ENCODE peak calls at places on chromosomes 13 and 19, in eight cellular contexts. D is tibial nerve, E is heart right ventricle, S is tibial artery, B is transverse colon, Q is psoas muscle, J is mammary epithelial cell, L is pancreas. F is an unnamed sample. For H3K36me3, the result is how much of the 10 kb centered on the place peaks cover.

GRCh38 chr13:51767100-51767499 is 36.9 kb downstream of the DHRS12 start:
- DNase-seq in J (no peak), Q (no peak), S (no peak), D (no peak), L (no peak), B (no peak), E (no peak), F (no peak)

GRCh38 chr19:4606921-4607678 is 32.2 kb upstream of the TNFAIP8L1 start:
- DNase-seq in J (no peak), E (peak), L (peak), Q (peak), S (no peak), B (no peak), D (no peak), F (no peak)

GRCh38 chr19:48473161-48473966 is 4.2 kb downstream of the CYTH2 start:
- DNase-seq in B (no peak), J (peak), D (no peak), L (peak), Q (no peak), E (no peak), S (no peak), F (no peak)

GRCh38 chr19:5057860-5058259 is 88.9 kb downstream of the KDM4B start:
- DNase-seq in B (no peak), D (no peak), Q (no peak), J (peak), L (no peak), E (no peak), S (no peak), F (no peak)

GRCh38 chr13:23007430-23007829 is 173.3 kb upstream of the SGCG start:
- DNase-seq in J (no peak), S (no peak), Q (no peak), E (no peak), B (no peak), L (no peak), D (peak), F (no peak)

GRCh38 chr13:97211986-97212385 is 10.1 kb upstream of the MBNL2 start:
- DNase-seq in D (no peak), E (no peak), B (no peak), J (no peak), Q (no peak), S (no peak), L (no peak), F (no peak)

GRCh38 chr13:41700790-41701310 is 243.5 kb downstream of the RGCC start:
- DNase-seq in J (peak), S (no peak), Q (no peak), B (no peak), D (no peak), L (no peak), E (no peak), F (no peak)

GRCh38 chr19:35088514-35088913 is 27.1 kb upstream of the FXYD3 start:
- DNase-seq in E (no peak), S (no peak), B (no peak), D (no peak), Q (no peak), L (no peak), J (peak), F (no peak)

GRCh38 chr19:10977773-10978155 is 16.9 kb downstream of the SMARCA4 start:
- DNase-seq in D (no peak), S (no peak), B (no peak), E (no peak), J (no peak), L (no peak), Q (no peak), F (no peak)

GRCh38 chr13:99740261-99740979 is 231.1 kb downstream of the ZIC5 start:
- DNase-seq in S (no peak), L (no peak), B (no peak), Q (no peak), E (no peak), D (no peak), J (no peak), F (no peak)

GRCh38 chr13:79995334-79995733 is 345.6 kb downstream of the SPRY2 start:
- DNase-seq in S (no peak), Q (no peak), L (no peak), D (no peak), B (no peak), J (peak), E (no peak), F (no peak)

GRCh38 chr13:63481334-63481733 is 2065.7 kb upstream of the PCDH20 start:
- DNase-seq in J (no peak), B (no peak), S (no peak), Q (no peak), L (no peak), E (no peak), D (no peak), F (no peak)

GRCh38 chr19:13214036-13214730 is 64.0 kb downstream of the IER2 start:
- DNase-seq in E (no peak), S (no peak), J (no peak), B (no peak), Q (no peak), D (no peak), L (no peak), F (no peak)

GRCh38 chr19:15252398-15253018 is 20.3 kb upstream of the EPHX3 start:
- DNase-seq in Q (no peak), B (no peak), L (no peak), E (no peak), J (no peak), D (no peak), S (peak), F (no peak)

GRCh38 chr19:15253513-15253912 is 21.3 kb upstream of the EPHX3 start:
- DNase-seq in S (peak), J (no peak), Q (no peak), B (no peak), E (peak), D (no peak), L (no peak), F (no peak)

GRCh38 chr19:15253076-15253475 is 20.8 kb upstream of the EPHX3 start:
- DNase-seq in L (no peak), D (no peak), E (no peak), J (no peak), Q (no peak), S (no peak), B (no peak), F (no peak)

GRCh38 chr19:15255359-15255990 is 23.2 kb upstream of the EPHX3 start:
- DNase-seq in S (no peak), Q (no peak), B (no peak), E (no peak), J (no peak), D (no peak), L (no peak), F (no peak)

DNA sequence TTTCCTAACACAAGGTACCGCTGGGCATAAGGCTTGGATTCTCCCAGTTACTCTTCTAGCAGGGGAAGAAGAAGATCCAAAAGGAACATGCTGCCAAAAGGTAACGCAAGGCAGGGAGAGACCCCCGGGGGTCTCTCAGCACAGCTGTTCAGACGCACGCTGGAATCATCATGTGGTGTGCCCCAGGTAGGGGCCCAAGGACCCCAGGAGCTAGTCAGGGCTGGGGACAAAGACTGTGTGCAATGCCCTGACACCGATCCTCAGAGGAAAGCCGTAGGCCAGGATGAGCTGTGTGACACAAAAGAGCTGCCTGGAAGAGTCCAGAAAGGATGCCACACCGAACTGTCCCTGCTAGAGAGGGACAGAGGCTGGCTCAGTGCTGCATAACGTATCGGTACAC is 22.3 kb upstream of the EPHX3 start:
- DNase-seq in D (no peak), B (no peak), S (no peak), L (no peak), E (no peak), Q (no peak), J (no peak), F (no peak)
- H3K36me3 ChIP-seq in D (under half), B (under half), S (half or more), L (half or more), E (half or more), Q (under half), J (under half), F (under half)

GRCh38 chr13:48730971-48731658 is 77.4 kb downstream of the CYSLTR2 start:
- DNase-seq in Q (no peak), D (no peak), L (no peak), E (no peak), B (no peak), S (no peak), J (peak), F (no peak)
- TF ChIP-seq CTCF in Q (no peak), D (no peak), L (no peak), E (no peak), B (no peak), S (no peak), J (peak), F (no peak)

GRCh38 chr13:45490068-45490467 is 25.3 kb downstream of the COG3 start:
- DNase-seq in B (no peak), L (no peak), Q (no peak), D (no peak), S (no peak), J (no peak), E (no peak), F (no peak)

GRCh38 chr13:45496942-45497341 is 32.2 kb downstream of the COG3 start:
- DNase-seq in L (no peak), D (no peak), E (no peak), B (no peak), J (peak), Q (no peak), S (no peak), F (no peak)

GRCh38 chr13:45492538-45492937 is 27.8 kb downstream of the COG3 start:
- DNase-seq in J (no peak), L (no peak), D (no peak), E (no peak), Q (no peak), B (no peak), S (no peak), F (no peak)
- H3K36me3 ChIP-seq in J (under half), L (half or more), D (under half), E (under half), Q (under half), B (under half), S (half or more), F (under half)

GRCh38 chr13:110887242-110887954 is 27.5 kb downstream of the ANKRD10 start:
- DNase-seq in E (no peak), Q (no peak), J (no peak), S (no peak), D (no peak), L (no peak), B (no peak), F (no peak)

GRCh38 chr13:110885516-110885915 is 29.4 kb downstream of the ANKRD10 start:
- DNase-seq in E (no peak), S (no peak), J (no peak), L (no peak), D (no peak), B (no peak), Q (no peak), F (no peak)

GRCh38 chr13:110887955-110888333 is 26.9 kb downstream of the ANKRD10 start:
- DNase-seq in D (no peak), B (no peak), E (no peak), Q (no peak), S (no peak), J (no peak), L (no peak), F (no peak)

GRCh38 chr13:110886475-110887241 is 28.2 kb downstream of the ANKRD10 start:
- DNase-seq in S (no peak), J (no peak), B (no peak), L (no peak), D (no peak), E (no peak), Q (no peak), F (no peak)

DNA sequence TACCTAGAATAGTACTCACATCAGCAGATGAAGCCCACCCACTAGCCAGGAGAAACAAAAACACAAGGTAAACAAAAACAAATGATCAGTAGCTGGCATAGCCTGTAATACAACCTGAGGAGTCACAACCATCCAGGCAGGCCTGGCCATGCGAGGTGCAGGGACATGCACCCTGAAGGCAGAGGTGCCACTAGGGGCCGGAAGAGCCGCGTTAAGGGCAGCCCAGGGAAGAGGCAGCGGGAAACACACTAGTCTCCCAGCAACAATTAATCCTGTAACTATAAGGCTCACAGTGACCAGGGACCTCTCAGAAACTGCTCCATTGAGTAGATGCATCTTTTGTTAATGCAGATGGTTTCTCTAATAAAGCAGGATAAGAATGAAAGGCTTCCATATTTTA is 28.9 kb downstream of the ANKRD10 start:
- DNase-seq in J (no peak), L (no peak), D (no peak), E (no peak), Q (no peak), B (no peak), S (no peak), F (no peak)
- TF ChIP-seq CTCF in J (no peak), L (no peak), D (no peak), E (no peak), Q (no peak), B (no peak), S (no peak), F (no peak)

DNA sequence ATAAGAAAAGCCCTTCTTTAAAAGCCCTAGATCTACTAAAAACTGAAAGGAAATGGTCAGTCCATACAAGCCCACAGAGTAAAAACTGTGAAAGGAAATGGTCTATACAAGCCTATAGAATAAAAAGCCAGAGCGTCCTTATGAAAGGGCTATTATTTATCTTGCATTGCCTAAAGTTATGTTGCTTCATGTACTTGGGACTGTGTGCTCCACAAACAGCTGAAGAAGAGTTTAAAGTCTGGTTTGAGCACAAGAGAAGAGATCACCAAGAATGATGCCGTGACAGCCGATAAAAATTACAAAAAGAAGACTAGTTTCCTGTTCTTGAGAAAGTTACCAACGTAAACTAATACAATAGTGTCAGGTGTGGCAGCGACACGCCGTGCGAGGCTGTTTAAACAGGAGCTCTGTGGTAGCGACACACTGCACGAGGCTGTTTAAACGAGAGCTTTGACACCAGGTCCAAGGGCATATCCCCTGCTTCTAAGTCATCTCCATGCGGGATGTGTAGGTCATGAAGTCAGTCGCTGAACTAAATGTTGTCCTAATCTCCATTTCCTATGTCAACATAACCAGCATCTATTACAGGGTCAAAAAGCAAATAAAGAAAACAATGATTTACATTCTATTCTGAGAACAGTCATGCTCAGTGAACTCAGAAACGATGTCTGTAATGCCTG is 24.9 kb downstream of the PCID2 start:
- DNase-seq in Q (no peak), E (no peak), J (no peak), L (no peak), B (no peak), D (no peak), S (no peak), F (no peak)
- H3K36me3 ChIP-seq in Q (under half), E (under half), J (under half), L (half or more), B (under half), D (under half), S (half or more), F (under half)

GRCh38 chr19:39413903-39414608 is 1.6 kb downstream of the PLEKHG2 start:
- DNase-seq in Q (no peak), D (no peak), E (peak), J (no peak), S (peak), B (peak), L (peak), F (no peak)
- TF ChIP-seq CTCF in Q (no peak), D (no peak), E (peak), J (no peak), S (no peak), B (no peak), L (no peak), F (peak)

GRCh38 chr13:91187522-91187921 is 160.0 kb upstream of the MIR17HG start:
- DNase-seq in E (no peak), J (no peak), L (no peak), S (no peak), Q (no peak), D (no peak), B (no peak), F (no peak)

GRCh38 chr13:91184244-91184926 is 163.1 kb upstream of the MIR17HG start:
- DNase-seq in E (no peak), Q (no peak), L (no peak), S (no peak), B (no peak), J (no peak), D (no peak), F (no peak)

GRCh38 chr13:91181892-91182291 is 165.6 kb upstream of the MIR17HG start:
- DNase-seq in L (no peak), B (no peak), J (no peak), E (no peak), S (no peak), D (no peak), Q (no peak), F (no peak)

DNA sequence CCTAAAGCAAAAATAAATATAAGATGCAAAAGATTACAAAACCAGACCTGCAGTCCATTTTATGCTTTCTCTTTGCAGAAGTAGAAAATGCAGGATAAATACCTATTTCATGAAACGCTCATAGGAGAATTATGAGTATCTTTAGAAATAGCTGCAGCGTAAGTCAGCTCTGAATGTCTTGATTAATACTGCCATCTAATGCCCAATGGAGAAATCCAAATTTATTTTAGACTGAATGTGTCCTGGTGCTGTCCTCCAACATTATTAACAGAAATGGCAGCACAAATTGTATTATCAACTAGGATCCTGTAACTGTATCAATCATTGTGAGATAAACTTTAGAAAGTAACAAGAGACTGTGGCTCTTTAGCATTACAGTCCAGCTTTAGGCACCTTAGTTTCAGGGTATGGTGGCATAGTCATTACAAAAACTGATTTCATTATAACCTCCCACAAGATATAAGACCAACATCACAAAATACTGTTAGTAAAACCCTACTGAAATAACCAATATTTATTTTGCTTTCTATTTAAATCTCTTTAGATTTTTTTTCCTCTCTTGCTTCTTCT is 162.1 kb upstream of the MIR17HG start:
- DNase-seq in Q (no peak), B (no peak), E (no peak), D (no peak), J (peak), S (no peak), L (no peak), F (no peak)
- H3K36me3 ChIP-seq in Q (under half), B (under half), E (under half), D (under half), J (under half), S (under half), L (under half), F (under half)

DNA sequence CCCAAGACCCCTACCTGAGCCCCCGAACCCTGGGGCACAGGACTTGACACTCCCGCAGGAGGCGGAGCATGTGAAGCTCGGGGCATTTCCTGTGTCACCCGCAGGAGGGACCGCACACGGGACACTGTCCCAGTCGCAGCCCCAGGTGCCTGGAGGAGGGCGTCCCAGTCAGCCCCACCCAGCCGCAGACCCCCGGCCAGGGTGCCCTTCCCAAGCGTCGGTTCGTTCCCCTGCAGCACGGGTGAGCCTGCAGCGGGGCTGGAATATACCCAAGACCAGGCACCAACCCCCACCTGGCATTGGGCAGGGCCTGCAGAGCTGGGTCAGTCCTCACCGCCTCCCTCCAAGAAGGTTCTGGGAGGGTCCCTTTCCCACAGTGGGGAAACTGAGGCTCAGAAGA is 21.6 kb downstream of the TCF3 start:
- DNase-seq in L (peak), J (no peak), Q (no peak), S (no peak), B (no peak), D (no peak), E (no peak), F (no peak)
- TF ChIP-seq CTCF in L (no peak), J (no peak), Q (no peak), S (no peak), B (no peak), D (no peak), E (no peak), F (no peak)

GRCh38 chr19:1392939-1393530 is 8.3 kb downstream of the GAMT start:
- DNase-seq in B (no peak), S (no peak), E (no peak), J (no peak), D (no peak), L (peak), Q (no peak), F (no peak)

GRCh38 chr19:1393841-1394240 is 7.5 kb downstream of the GAMT start:
- DNase-seq in D (no peak), E (no peak), L (no peak), Q (no peak), B (no peak), S (no peak), J (no peak), F (no peak)

GRCh38 chr19:1390594-1391423 is 7.1 kb downstream of the NDUFS7 start:
- DNase-seq in D (no peak), E (peak), J (no peak), S (no peak), L (peak), B (no peak), Q (no peak), F (no peak)

GRCh38 chr19:1394252-1395193 is 6.8 kb downstream of the GAMT start:
- DNase-seq in S (no peak), J (no peak), D (no peak), E (no peak), B (no peak), Q (no peak), L (peak), F (no peak)

GRCh38 chr19:1392407-1392806 is 8.7 kb downstream of the NDUFS7 start:
- DNase-seq in Q (no peak), J (no peak), D (no peak), S (no peak), E (no peak), B (no peak), L (no peak), F (no peak)
- H3K36me3 ChIP-seq in Q (under half), J (under half), D (under half), S (under half), E (under half), B (under half), L (under half), F (under half)

GRCh38 chr13:49220035-49220855 is at the start of gene MLNR:
- DNase-seq in L (no peak), D (no peak), B (no peak), E (peak), J (peak), Q (peak), S (no peak), F (no peak)
- TF ChIP-seq CTCF in L (no peak), D (no peak), B (no peak), E (no peak), J (no peak), Q (peak), S (no peak), F (no peak)